ENCODE peak calls at places on chromosomes 16 and 17, in four cellular contexts. One of them, this sample, is unnamed.

GRCh38 chr16:53506254-53506653 is 3.2 kb upstream of the AKTIP start:
- DNase-seq in H9: no peak
- DNase-seq in H1: no peak
- DNase-seq in IMR-90: no peak
- DNase-seq in this sample: no peak

GRCh38 chr17:76432712-76433336 is 20.1 kb downstream of the UBE2O start:
- DNase-seq in H1: no peak
- DNase-seq in IMR-90: peak
- DNase-seq in H9: no peak
- DNase-seq in this sample: peak

GRCh38 chr17:59651346-59651745 is 31.7 kb downstream of the CLTC start:
- DNase-seq in H9: no peak
- DNase-seq in H1: no peak
- DNase-seq in IMR-90: peak
- DNase-seq in this sample: no peak

GRCh38 chr16:8070501-8070900 is 519.8 kb downstream of the TMEM114 start:
- DNase-seq in H9: no peak
- DNase-seq in IMR-90: no peak
- DNase-seq in H1: no peak
- DNase-seq in this sample: no peak

GRCh38 chr17:3976675-3977171 is 12.5 kb upstream of the ATP2A3 start:
- DNase-seq in H9: peak
- DNase-seq in H1: no peak
- DNase-seq in IMR-90: no peak
- DNase-seq in this sample: no peak

GRCh38 chr16:19844945-19845641 is 39.6 kb downstream of the GPRC5B start:
- DNase-seq in H9: no peak
- DNase-seq in IMR-90: peak
- DNase-seq in H1: no peak
- DNase-seq in this sample: no peak

GRCh38 chr16:89749637-89750036 is 28.3 kb downstream of the ZNF276 start:
- DNase-seq in H9: no peak
- DNase-seq in H1: no peak
- DNase-seq in IMR-90: no peak
- DNase-seq in this sample: no peak

GRCh38 chr17:20706752-20707372 is 127.3 kb downstream of the CDRT15L2 start:
- DNase-seq in IMR-90: no peak
- DNase-seq in H1: no peak
- DNase-seq in H9: no peak
- DNase-seq in this sample: no peak

GRCh38 chr17:10821062-10821461 is 16.8 kb downstream of the PIRT start:
- DNase-seq in H1: no peak
- DNase-seq in H9: no peak
- DNase-seq in IMR-90: no peak
- DNase-seq in this sample: peak

GRCh38 chr17:64109400-64109799 is 20.5 kb downstream of the ERN1 start:
- DNase-seq in IMR-90: no peak
- DNase-seq in H9: peak
- DNase-seq in H1: no peak
- DNase-seq in this sample: peak
- H2BK120ac ChIP-seq in IMR-90: no peak
- H2BK120ac ChIP-seq in H9: no peak
- H2BK120ac ChIP-seq in H1: no peak
- H2BK120ac ChIP-seq in this sample: no peak

GRCh38 chr17:46759141-46759540 is 59.4 kb downstream of the WNT3 start:
- DNase-seq in IMR-90: no peak
- DNase-seq in H1: no peak
- DNase-seq in H9: no peak
- DNase-seq in this sample: no peak
- H4K5ac ChIP-seq in IMR-90: no peak
- H4K5ac ChIP-seq in H1: no peak
- H4K5ac ChIP-seq in H9: no peak
- H4K5ac ChIP-seq in this sample: no peak

GRCh38 chr17:81400939-81401726 is 5.9 kb downstream of the BAHCC1 start:
- DNase-seq in H9: no peak
- DNase-seq in IMR-90: no peak
- DNase-seq in H1: no peak
- DNase-seq in this sample: no peak

GRCh38 chr17:81403040-81403467 is 7.8 kb downstream of the BAHCC1 start:
- DNase-seq in H9: no peak
- DNase-seq in IMR-90: peak
- DNase-seq in H1: no peak
- DNase-seq in this sample: peak

GRCh38 chr17:81403671-81404534 is 8.6 kb downstream of the BAHCC1 start:
- DNase-seq in H1: no peak
- DNase-seq in IMR-90: no peak
- DNase-seq in H9: no peak
- DNase-seq in this sample: peak

GRCh38 chr17:81401727-81402529 is 6.7 kb downstream of the BAHCC1 start:
- DNase-seq in H1: no peak
- DNase-seq in IMR-90: no peak
- DNase-seq in H9: peak
- DNase-seq in this sample: peak

GRCh38 chr17:81402530-81402941 is 7.3 kb downstream of the BAHCC1 start:
- DNase-seq in IMR-90: no peak
- DNase-seq in H9: no peak
- DNase-seq in H1: no peak
- DNase-seq in this sample: peak
- H3K4ac ChIP-seq in IMR-90: peak
- H3K4ac ChIP-seq in H9: no peak
- H3K4ac ChIP-seq in H1: peak
- H3K4ac ChIP-seq in this sample: peak

GRCh38 chr16:28498666-28499065 is 4.2 kb downstream of the APOBR start:
- DNase-seq in H1: no peak
- DNase-seq in IMR-90: no peak
- DNase-seq in H9: no peak
- DNase-seq in this sample: no peak

GRCh38 chr16:28499854-28500253 is 5.4 kb downstream of the APOBR start:
- DNase-seq in IMR-90: no peak
- DNase-seq in H1: no peak
- DNase-seq in H9: no peak
- DNase-seq in this sample: peak

GRCh38 chr16:28503470-28504259 is 3.0 kb downstream of the IL27 start:
- DNase-seq in H1: no peak
- DNase-seq in IMR-90: no peak
- DNase-seq in H9: no peak
- DNase-seq in this sample: no peak

GRCh38 chr16:28502290-28502689 is 4.3 kb downstream of the IL27 start:
- DNase-seq in IMR-90: no peak
- DNase-seq in H1: no peak
- DNase-seq in H9: no peak
- DNase-seq in this sample: no peak

GRCh38 chr16:28501258-28502232 is 5.1 kb downstream of the IL27 start:
- DNase-seq in H1: no peak
- DNase-seq in H9: no peak
- DNase-seq in IMR-90: no peak
- DNase-seq in this sample: no peak
- H2BK120ac ChIP-seq in H1: no peak
- H2BK120ac ChIP-seq in H9: no peak
- H2BK120ac ChIP-seq in IMR-90: no peak
- H2BK120ac ChIP-seq in this sample: no peak

GRCh38 chr16:2054543-2055245 is 6.9 kb downstream of the TSC2 start:
- DNase-seq in H9: no peak
- DNase-seq in IMR-90: no peak
- DNase-seq in H1: no peak
- DNase-seq in this sample: no peak
- H4K5ac ChIP-seq in H9: no peak
- H4K5ac ChIP-seq in IMR-90: no peak
- H4K5ac ChIP-seq in H1: no peak
- H4K5ac ChIP-seq in this sample: no peak